ENCODE peak calls at places on chromosomes 3 and 15, in four cellular contexts. W, O, J and G are unnamed samples.

GRCh38 chr3:60065227-60065868 is 1015.5 kb upstream of the CFAP20DC start:
- DNase-seq in W (no peak), J (no peak), O (no peak), G (no peak)

GRCh38 chr3:57692404-57693191 is at the start of gene DENND6A:
- DNase-seq in W (peak; percentile 96), J (peak; percentile 83), O (peak; percentile 95), G (peak; percentile 96)

GRCh38 chr15:50257924-50258323 is 7.6 kb downstream of the HDC start:
- DNase-seq in O (no peak), J (no peak), W (peak; percentile 93), G (no peak)

GRCh38 chr3:188673509-188674239 is 498.1 kb upstream of the TPRG1 start:
- DNase-seq in W (peak; percentile 95), J (no peak), O (no peak), G (no peak)

GRCh38 chr15:60835974-60836373 is 357.0 kb upstream of the ICE2 start:
- DNase-seq in W (no peak), J (no peak), O (no peak), G (no peak)

GRCh38 chr3:138625707-138626365 is 17.3 kb downstream of the FAIM start:
- DNase-seq in W (peak; percentile 82), O (no peak), J (no peak), G (no peak)

GRCh38 chr3:61371123-61371522 is 119.9 kb upstream of the FHIT start:
- DNase-seq in W (peak; percentile 3), O (no peak), J (no peak), G (no peak)

GRCh38 chr15:45146405-45146804 is 16.6 kb downstream of the DUOX1 start:
- DNase-seq in W (peak; percentile 14), O (no peak), J (no peak), G (no peak)

GRCh38 chr15:77481670-77482069 is 61.0 kb downstream of the HMG20A start:
- DNase-seq in J (no peak), W (peak; percentile 60), O (no peak), G (no peak)

GRCh38 chr3:127114337-127115070 is 78.4 kb upstream of the PRR23E start:
- DNase-seq in O (no peak), J (no peak), W (no peak), G (no peak)

GRCh38 chr3:12044860-12045259 is 40.7 kb downstream of the SYN2 start:
- DNase-seq in O (no peak), J (no peak), W (no peak), G (no peak)

GRCh38 chr15:75153084-75153483 is 48.6 kb upstream of the C15orf39 start:
- DNase-seq in O (peak; percentile 89), W (peak; percentile 35), J (no peak), G (no peak)